ENCODE peak calls at places on chromosomes 16 and 17, in nine cellular contexts. X is hypothalamus, C is fibroblast of lung, T is kidney glomerular epithelial cell, I is mesenteric fat pad, P is HT-29, G is GF-D8, U is HuH-7.5, O is OCI-M1. V is an unnamed sample.

GRCh38 chr16:4179020-4179419 is 62.8 kb upstream of the ADCY9 start:
- DNase-seq in C (peak), G (no peak), T (no peak), X (no peak), U (no peak), P (peak), I (no peak), O (peak), V (no peak)

GRCh38 chr17:78450696-78451344 is 72.4 kb downstream of the PGS1 start:
- DNase-seq in O (no peak), T (no peak), X (no peak), P (no peak), U (no peak), C (no peak), I (no peak), G (no peak), V (no peak)

GRCh38 chr17:31226373-31226772 is 70.7 kb downstream of the OMG start:
- DNase-seq in C (no peak), X (no peak), P (no peak), T (no peak), U (no peak), G (peak), O (no peak), I (no peak), V (no peak)

GRCh38 chr16:559021-559380 is 1.2 kb upstream of the PRR35 start:
- DNase-seq in I (no peak), P (no peak), X (no peak), O (no peak), U (no peak), G (no peak), T (no peak), C (no peak), V (no peak)

GRCh38 chr16:52435573-52435972 is 111.4 kb downstream of the TOX3 start:
- DNase-seq in P (no peak), C (no peak), U (no peak), O (no peak), T (no peak), X (no peak), I (no peak), G (no peak), V (no peak)

GRCh38 chr17:31357831-31358400 is 33.6 kb upstream of the RAB11FIP4 start:
- DNase-seq in O (no peak), P (no peak), U (no peak), C (no peak), X (no peak), T (no peak), G (no peak), I (no peak), V (no peak)

GRCh38 chr17:4365628-4366311 is 705 bp downstream of the UBE2G1 start:
- DNase-seq in T (no peak), U (peak), O (peak), G (no peak), P (no peak), C (peak), X (peak), I (peak), V (no peak)

GRCh38 chr17:6716736-6717135 is 3.6 kb upstream of the SLC13A5 start:
- DNase-seq in G (no peak), X (no peak), C (no peak), O (no peak), U (no peak), I (no peak), T (no peak), P (no peak), V (no peak)

GRCh38 chr17:82797061-82797460 is 42.8 kb downstream of the ZNF750 start:
- DNase-seq in X (no peak), C (no peak), I (no peak), O (no peak), T (no peak), P (no peak), U (no peak), G (no peak), V (no peak)

GRCh38 chr16:4489030-4489429 is 12.8 kb downstream of the HMOX2 start:
- DNase-seq in X (no peak), P (no peak), U (no peak), G (no peak), O (no peak), I (no peak), T (peak), C (peak), V (no peak)

GRCh38 chr17:68512247-68512966 is at the start of gene PRKAR1A:
- DNase-seq in C (peak), I (peak), O (peak), U (peak), G (peak), X (peak), P (peak), T (peak), V (peak)

GRCh38 chr17:6328279-6328678 is 106.6 kb downstream of the AIPL1 start:
- DNase-seq in X (no peak), C (no peak), T (no peak), G (no peak), O (no peak), P (peak), I (no peak), U (no peak), V (no peak)